ENCODE peak calls at places on chromosome 19, in five cellular contexts. T is IMR-90, P is trophoblast cell, Y is H9, W is neuronal stem cell. F is an unnamed sample.

GRCh38 chr19:18995804-18996241 is 37.5 kb downstream of the SUGP2 start:
- DNase-seq in T (peak), P (peak), Y (peak), W (peak), F (peak)

GRCh38 chr19:17405250-17406038 is at the start of gene BST2:
- DNase-seq in T (peak), P (peak), Y (peak), W (no peak), F (peak)

GRCh38 chr19:38211779-38212178 is 12.2 kb downstream of the DPF1 start:
- DNase-seq in T (no peak), P (no peak), Y (peak), W (peak), F (peak)

GRCh38 chr19:56253737-56254136 is 18.8 kb upstream of the EDDM13 start:
- DNase-seq in T (peak), P (no peak), Y (no peak), W (no peak), F (peak)

GRCh38 chr19:32691291-32691951 is at the start of gene NUDT19:
- DNase-seq in T (peak), P (peak), Y (peak), W (peak), F (no peak)

GRCh38 chr19:9958451-9958850 is 22.1 kb upstream of the OLFM2 start:
- DNase-seq in T (peak), P (no peak), Y (no peak), W (no peak), F (no peak)

GRCh38 chr19:40507892-40508291 is 41.1 kb downstream of the SPTBN4 start:
- DNase-seq in T (no peak), P (no peak), Y (peak), W (no peak), F (peak)

GRCh38 chr19:9806781-9807180 is 12.1 kb downstream of the FBXL12 start:
- DNase-seq in T (no peak), P (no peak), Y (no peak), W (no peak), F (no peak)

GRCh38 chr19:32206065-32206464 is 139.3 kb upstream of the ZNF507 start:
- DNase-seq in T (no peak), P (no peak), Y (no peak), W (no peak), F (peak)

GRCh38 chr19:48196321-48196761 is 25.9 kb downstream of the ZSWIM9 start:
- DNase-seq in T (no peak), P (no peak), Y (no peak), W (no peak), F (no peak)

GRCh38 chr19:6101991-6102390 is 8.3 kb downstream of the RFX2 start:
- DNase-seq in T (no peak), P (no peak), Y (no peak), W (no peak), F (no peak)

GRCh38 chr19:6239871-6240676 is 39.7 kb downstream of the MLLT1 start:
- DNase-seq in T (no peak), P (no peak), Y (no peak), W (no peak), F (no peak)

GRCh38 chr19:34310494-34310981 is 54.5 kb upstream of the GPI start:
- DNase-seq in T (no peak), P (no peak), Y (no peak), W (no peak), F (no peak)

GRCh38 chr19:44260343-44260681 is 626 bp downstream of the ZNF233 start:
- DNase-seq in T (no peak), P (no peak), Y (no peak), W (no peak), F (peak)

GRCh38 chr19:9871626-9872338 is 36.7 kb downstream of the PIN1 start:
- DNase-seq in T (no peak), P (no peak), Y (no peak), W (no peak), F (no peak)

GRCh38 chr19:13920940-13921744 is 15.1 kb downstream of the CC2D1A start:
- DNase-seq in T (peak), P (peak), Y (peak), W (no peak), F (peak)

GRCh38 chr19:7619671-7620441 is 9.5 kb downstream of the XAB2 start:
- DNase-seq in T (no peak), P (no peak), Y (no peak), W (no peak), F (no peak)

GRCh38 chr19:15476334-15476733 is 3.0 kb downstream of the PGLYRP2 start:
- DNase-seq in T (no peak), P (no peak), Y (no peak), W (no peak), F (no peak)

GRCh38 chr19:49127674-49128544 is 8.6 kb downstream of the PPFIA3 start:
- DNase-seq in T (peak), P (peak), Y (peak), W (peak), F (peak)

DNA sequence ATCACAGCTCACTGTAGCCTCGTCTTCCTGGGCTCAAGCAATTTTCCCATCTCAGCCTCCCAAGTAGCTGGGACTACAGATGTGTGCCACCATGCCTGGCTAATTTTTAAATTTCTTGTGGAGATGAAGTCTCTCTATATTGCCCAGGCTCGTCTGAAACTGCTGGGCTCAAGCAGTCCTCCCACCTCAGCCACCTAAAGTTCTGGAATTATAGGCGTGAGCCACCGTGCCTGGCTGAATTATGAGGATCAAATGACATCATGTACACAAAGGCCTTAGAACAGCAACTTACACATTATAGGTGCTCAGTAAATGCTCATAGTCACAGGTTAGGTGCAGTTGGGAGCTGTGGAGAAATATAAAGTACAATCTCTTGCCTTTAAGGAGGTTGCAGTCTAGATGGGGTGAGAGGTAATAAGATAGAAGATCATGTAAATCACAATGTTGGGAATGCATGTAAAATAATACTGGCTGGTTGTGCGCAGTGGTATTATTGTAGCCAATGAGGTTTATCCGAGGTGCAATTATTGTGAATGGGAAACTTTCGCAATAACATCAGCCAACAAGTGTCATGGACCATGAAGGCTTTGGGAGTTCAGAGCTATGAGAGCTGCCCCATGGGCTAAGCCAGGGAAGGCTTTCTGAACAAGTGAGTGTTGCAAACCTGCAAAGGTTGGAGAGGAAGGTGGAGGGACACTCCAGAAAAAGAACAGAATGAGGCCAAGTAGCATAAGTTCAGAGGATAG is 29.8 kb upstream of the CXCL17 start:
- DNase-seq in T (no peak), P (no peak), Y (no peak), W (no peak), F (no peak)
- H3K4ac ChIP-seq in T (no peak), P (no peak), Y (no peak), W (no peak), F (peak)

GRCh38 chr19:294341-294818 is 3.2 kb upstream of the PLPP2 start:
- DNase-seq in T (peak), P (no peak), Y (peak), W (no peak), F (peak)
- H3K18ac ChIP-seq in T (no peak), P (no peak), Y (no peak), W (peak), F (no peak)

GRCh38 chr19:4910594-4911273 is 1.4 kb downstream of the UHRF1 start:
- DNase-seq in T (peak), P (no peak), Y (no peak), W (no peak), F (peak)
- H3K4ac ChIP-seq in T (peak), P (peak), Y (no peak), W (no peak), F (peak)

DNA sequence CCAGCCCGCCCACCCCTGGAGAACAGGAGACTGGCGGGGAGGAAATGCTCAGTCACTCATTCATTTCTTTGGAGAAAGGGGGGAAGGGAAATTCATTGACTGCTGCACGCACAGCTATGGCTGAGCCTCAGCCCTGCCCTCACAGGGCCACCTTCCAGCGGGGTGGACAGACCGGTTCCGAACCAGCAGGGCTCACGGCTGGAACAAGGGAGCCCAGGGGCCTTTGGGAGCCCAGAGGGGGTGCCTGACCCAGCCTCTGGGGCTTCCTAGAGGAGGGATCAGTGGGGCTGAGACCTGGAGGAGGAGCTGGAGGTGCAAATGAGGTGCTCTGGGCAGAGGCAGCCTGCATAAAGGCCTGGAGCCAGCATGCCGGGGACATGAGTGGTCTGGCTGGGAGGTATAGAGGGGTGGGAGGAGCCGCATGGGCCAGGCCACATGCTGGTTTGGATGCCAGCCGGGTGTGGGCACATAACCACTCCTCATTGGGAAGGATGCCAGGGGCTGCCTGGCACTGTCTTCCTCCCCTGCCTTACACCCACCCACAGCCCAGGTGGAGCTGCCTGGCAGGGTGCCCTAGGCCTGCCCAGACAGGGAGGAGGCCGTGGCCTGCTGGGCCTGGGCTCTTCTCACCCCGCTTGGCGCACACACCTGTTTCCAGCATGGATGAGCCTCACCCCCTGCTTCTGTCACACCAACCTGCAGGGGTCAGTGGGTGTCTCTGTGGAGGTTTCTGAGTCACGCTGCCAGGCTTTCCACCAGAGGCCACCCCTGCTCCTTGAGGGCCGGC is 26.9 kb downstream of the PPP5C start:
- DNase-seq in T (peak), P (peak), Y (peak), W (peak), F (peak)
- H3K18ac ChIP-seq in T (no peak), P (peak), Y (peak), W (peak), F (peak)

GRCh38 chr19:3370214-3370720 is 3.9 kb downstream of the NFIC start:
- DNase-seq in T (no peak), P (no peak), Y (peak), W (no peak), F (no peak)
- H3K4ac ChIP-seq in T (peak), P (no peak), Y (no peak), W (no peak), F (no peak)